ENCODE peak calls at places on chromosome 15, in five cellular contexts. F is HEK293T, Q is GM12878, S is H1, Z is HepG2. W is an unnamed sample.

GRCh38 chr15:51004103-51004536 is 90.6 kb downstream of the TNFAIP8L3 start:
- DNase-seq in F (no peak), Q (no peak), S (no peak), Z (no peak), W (peak; percentile 8)

GRCh38 chr15:22885105-22885504 is 46.6 kb downstream of the NIPA2 start:
- DNase-seq in F (no peak), Q (no peak), S (no peak), Z (no peak), W (no peak)

GRCh38 chr15:48177875-48178611 is at the start of gene MYEF2:
- DNase-seq in F (peak; percentile 68), Q (peak; percentile 7), S (peak; percentile 93), Z (peak; percentile 28), W (peak; percentile 72)

GRCh38 chr15:69762373-69763148 is 309.9 kb downstream of the RPLP1 start:
- DNase-seq in F (peak; percentile 57), Q (no peak), S (no peak), Z (peak; percentile 8), W (no peak)

GRCh38 chr15:97786741-97787140 is 173.8 kb upstream of the ARRDC4 start:
- DNase-seq in F (no peak), Q (no peak), S (no peak), Z (no peak), W (no peak)

GRCh38 chr15:41967506-41968206 is 4.7 kb downstream of the EHD4 start:
- DNase-seq in F (no peak), Q (peak; percentile 45), S (no peak), Z (no peak), W (no peak)

GRCh38 chr15:78808550-78808949 is 2.7 kb downstream of the ADAMTS7 start:
- DNase-seq in F (peak; percentile 67), Q (no peak), S (no peak), Z (peak; percentile 39), W (no peak)

GRCh38 chr15:69908518-69909420 is 188.9 kb downstream of the TLE3 start:
- DNase-seq in F (no peak), Q (no peak), S (no peak), Z (no peak), W (no peak)

GRCh38 chr15:58201536-58201935 is 63.4 kb downstream of the AQP9 start:
- DNase-seq in F (no peak), Q (no peak), S (no peak), Z (no peak), W (no peak)

GRCh38 chr15:66655511-66655910 is 46.5 kb upstream of the SMAD6 start:
- DNase-seq in F (no peak), Q (no peak), S (no peak), Z (no peak), W (no peak)

GRCh38 chr15:97661796-97662195 is 298.7 kb upstream of the ARRDC4 start:
- DNase-seq in F (no peak), Q (no peak), S (no peak), Z (no peak), W (no peak)

GRCh38 chr15:85757073-85757938 is 37.4 kb downstream of the KLHL25 start:
- DNase-seq in F (no peak), Q (no peak), S (no peak), Z (no peak), W (no peak)

GRCh38 chr15:51647128-51647562 is 24.6 kb upstream of the DMXL2 start:
- DNase-seq in F (no peak), Q (no peak), S (no peak), Z (no peak), W (no peak)

GRCh38 chr15:65979316-65979715 is 110.0 kb downstream of the RAB11A start:
- DNase-seq in F (no peak), Q (no peak), S (no peak), Z (no peak), W (no peak)

GRCh38 chr15:77507151-77507847 is 86.6 kb downstream of the HMG20A start:
- DNase-seq in F (no peak), Q (no peak), S (no peak), Z (no peak), W (no peak)

GRCh38 chr15:74025436-74025835 is 30.9 kb downstream of the PML start:
- DNase-seq in F (no peak), Q (no peak), S (no peak), Z (no peak), W (no peak)

GRCh38 chr15:71329509-71330260 is 214.4 kb downstream of the THSD4 start:
- DNase-seq in F (no peak), Q (no peak), S (no peak), Z (no peak), W (no peak)
- TF ChIP-seq SUZ12 in F (no peak), Q (no peak), S (no peak), Z (no peak), W (no peak)

GRCh38 chr15:56839641-56840040 is 78.8 kb upstream of the TCF12 start:
- DNase-seq in F (no peak), Q (no peak), S (no peak), Z (no peak), W (no peak)

GRCh38 chr15:56839099-56839498 is 79.3 kb upstream of the TCF12 start:
- DNase-seq in F (no peak), Q (no peak), S (no peak), Z (no peak), W (no peak)

GRCh38 chr15:56844463-56844862 is 74.0 kb upstream of the TCF12 start:
- DNase-seq in F (no peak), Q (no peak), S (no peak), Z (no peak), W (no peak)

DNA sequence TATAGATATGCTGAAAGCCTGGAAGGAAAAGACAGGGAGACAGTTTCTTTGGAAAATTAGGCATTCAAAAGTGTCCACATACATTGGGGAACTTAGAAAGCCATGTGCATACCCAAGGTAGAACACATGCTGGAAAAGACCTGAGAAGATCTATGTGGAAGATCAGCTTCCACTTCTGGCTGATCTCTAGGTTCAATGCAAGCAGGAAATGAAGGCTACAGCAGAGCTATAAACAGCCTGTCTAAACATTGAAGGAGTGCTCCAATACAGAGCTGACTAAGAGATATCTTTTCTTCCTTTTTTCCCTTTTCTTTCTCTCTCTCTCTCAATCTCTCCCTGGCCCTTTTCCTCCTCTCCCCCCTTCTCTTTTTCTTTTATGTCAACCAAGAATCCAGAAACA is 73.6 kb upstream of the TCF12 start:
- DNase-seq in F (no peak), Q (no peak), S (no peak), Z (no peak), W (no peak)
- TF ChIP-seq SUZ12 in F (no peak), Q (no peak), S (no peak), Z (no peak), W (no peak)

DNA sequence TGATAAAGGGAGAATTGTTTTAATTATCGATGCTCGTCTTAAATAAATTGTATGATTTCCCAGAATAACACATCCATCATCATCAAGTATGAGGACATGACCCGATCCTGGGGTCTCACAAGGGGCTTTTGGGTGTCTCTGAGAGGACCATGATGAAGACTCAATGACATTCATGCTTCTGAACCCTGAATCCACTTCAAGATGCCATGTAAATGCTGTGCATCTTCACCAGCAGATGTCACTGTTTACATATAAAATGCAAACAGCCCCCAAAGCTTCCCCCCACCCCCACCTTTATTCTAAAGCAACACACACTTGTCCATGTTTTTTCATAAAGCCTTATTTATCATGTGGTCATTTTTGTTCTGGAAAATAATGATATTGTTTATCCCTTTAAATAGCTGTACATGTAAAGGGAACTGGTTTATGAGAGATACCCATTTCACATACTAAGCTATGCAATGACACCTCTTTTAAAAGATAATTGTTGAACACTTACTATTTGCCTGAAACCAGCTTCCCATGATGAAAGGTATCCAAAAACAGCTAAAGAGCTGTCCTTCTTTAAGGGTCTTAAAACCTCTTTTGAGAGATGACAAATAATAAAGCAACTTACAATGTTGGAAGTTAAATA is 69.7 kb upstream of the UBE3A start:
- DNase-seq in F (peak; percentile 8), Q (no peak), S (no peak), Z (peak; percentile 7), W (no peak)
- TF ChIP-seq SUZ12 in F (no peak), Q (no peak), S (no peak), Z (no peak), W (no peak)

GRCh38 chr15:92669432-92669831 is 13.9 kb upstream of the FAM174B start:
- DNase-seq in F (no peak), Q (no peak), S (no peak), Z (no peak), W (no peak)
- TF ChIP-seq SUZ12 in F (no peak), Q (no peak), S (no peak), Z (no peak), W (no peak)

GRCh38 chr15:60070838-60071493 is 66.9 kb downstream of the FOXB1 start:
- DNase-seq in F (no peak), Q (no peak), S (no peak), Z (no peak), W (no peak)
- TF ChIP-seq SUZ12 in F (no peak), Q (no peak), S (no peak), Z (no peak), W (no peak)

GRCh38 chr15:81338422-81339007 is 14.6 kb upstream of the STARD5 start:
- DNase-seq in F (no peak), Q (no peak), S (peak; percentile 7), Z (no peak), W (no peak)
- TF ChIP-seq SUZ12 in F (no peak), Q (no peak), S (no peak), Z (no peak), W (no peak)

DNA sequence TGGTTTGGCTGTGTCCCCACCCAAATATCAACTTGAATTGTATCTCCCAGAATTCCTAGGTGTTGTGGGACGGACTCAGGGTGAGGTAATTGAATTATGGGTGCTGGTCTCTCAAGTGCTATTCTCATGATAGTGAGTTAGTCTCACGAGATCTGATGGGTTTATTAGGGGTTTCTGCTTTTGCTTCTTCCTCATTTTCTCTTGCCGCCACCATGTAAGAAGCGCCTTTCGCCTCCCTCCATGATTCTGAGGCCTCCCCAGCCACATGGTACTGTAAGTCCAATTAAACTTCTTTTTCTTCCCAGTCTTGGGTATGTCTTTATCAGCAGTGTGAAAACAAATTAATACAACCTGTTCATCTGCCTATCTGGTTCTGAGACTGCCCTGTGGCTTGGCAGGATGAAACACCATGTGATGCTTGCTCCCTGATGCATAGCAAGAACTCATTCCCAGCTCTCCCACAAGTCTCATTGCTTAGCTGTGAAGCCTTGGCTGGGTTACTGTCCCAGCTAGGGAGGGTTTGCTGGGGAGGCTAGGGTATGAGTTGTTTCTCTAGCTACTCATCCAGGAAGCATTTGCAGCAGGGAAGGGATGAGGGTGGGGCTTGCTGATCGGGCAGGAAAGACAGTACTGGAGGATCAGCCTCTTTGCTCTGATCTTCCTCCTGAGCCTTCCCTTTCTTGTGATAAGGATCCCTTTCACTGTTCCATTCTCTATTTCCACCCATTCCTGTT is 3.7 kb upstream of the SQOR start:
- DNase-seq in F (no peak), Q (no peak), S (no peak), Z (no peak), W (no peak)
- TF ChIP-seq SUZ12 in F (no peak), Q (no peak), S (no peak), Z (no peak), W (no peak)

W was measured in NT2/D1.